ENCODE peak calls at places on chromosomes 3 and 15, in nine cellular contexts. R is hepatocyte, F is AG04449, C is Panc1, K is transverse colon, P is A673, X is stomach, G is tibial artery, A is AG09309. V is an unnamed sample.

GRCh38 chr3:65170357-65171090 is 482.7 kb upstream of the ADAMTS9 start:
- DNase-seq in R (peak; percentile 76), F (no peak), C (no peak), K (peak; percentile 76), P (peak; percentile 26), X (peak; percentile 52), G (peak; percentile 83), A (peak; percentile 53), V (no peak)

GRCh38 chr3:161471211-161471610 is 25.4 kb upstream of the OTOL1 start:
- DNase-seq in R (no peak), F (no peak), C (no peak), K (no peak), P (no peak), X (no peak), G (no peak), A (no peak), V (no peak)

GRCh38 chr3:171282041-171282440 is 178.2 kb downstream of the TNIK start:
- DNase-seq in R (no peak), F (no peak), C (no peak), K (no peak), P (no peak), X (no peak), G (no peak), A (peak; percentile 20), V (no peak)

GRCh38 chr3:86830566-86830965 is 160.4 kb downstream of the VGLL3 start:
- DNase-seq in R (no peak), F (peak; percentile 78), C (no peak), K (no peak), P (no peak), X (no peak), G (no peak), A (peak; percentile 63), V (no peak)

GRCh38 chr15:67125589-67126502 is 60.4 kb downstream of the SMAD3 start:
- DNase-seq in R (peak; percentile 68), F (peak; percentile 97), C (peak; percentile 96), K (no peak), P (no peak), X (peak; percentile 44), G (peak; percentile 91), A (peak; percentile 98), V (no peak)

GRCh38 chr3:4222574-4222973 is 80.6 kb upstream of the SETMAR start:
- DNase-seq in R (no peak), F (no peak), C (no peak), K (no peak), P (no peak), X (no peak), G (no peak), A (no peak), V (no peak)

GRCh38 chr3:51982352-51982837 is 940 bp upstream of the ACY1 start:
- DNase-seq in R (peak; percentile 90), F (no peak), C (no peak), K (peak; percentile 83), P (no peak), X (peak; percentile 66), G (no peak), A (no peak), V (no peak)

GRCh38 chr15:96340611-96341464 is 10.3 kb downstream of the NR2F2 start:
- DNase-seq in R (peak; percentile 71), F (no peak), C (no peak), K (peak; percentile 27), P (peak; percentile 86), X (no peak), G (peak; percentile 43), A (no peak), V (no peak)

GRCh38 chr3:39024497-39024896 is 27.2 kb downstream of the SCN11A start:
- DNase-seq in R (no peak), F (no peak), C (no peak), K (no peak), P (no peak), X (no peak), G (no peak), A (no peak), V (no peak)

GRCh38 chr15:89457086-89457485 is 39.3 kb downstream of the RHCG start:
- DNase-seq in R (no peak), F (no peak), C (no peak), K (no peak), P (peak; percentile 56), X (no peak), G (no peak), A (no peak), V (no peak)

GRCh38 chr15:86915811-86916331 is 836.2 kb downstream of the AGBL1 start:
- DNase-seq in R (peak; percentile 76), F (peak; percentile 9), C (no peak), K (no peak), P (peak; percentile 37), X (no peak), G (no peak), A (peak; percentile 2), V (peak; percentile 25)

DNA sequence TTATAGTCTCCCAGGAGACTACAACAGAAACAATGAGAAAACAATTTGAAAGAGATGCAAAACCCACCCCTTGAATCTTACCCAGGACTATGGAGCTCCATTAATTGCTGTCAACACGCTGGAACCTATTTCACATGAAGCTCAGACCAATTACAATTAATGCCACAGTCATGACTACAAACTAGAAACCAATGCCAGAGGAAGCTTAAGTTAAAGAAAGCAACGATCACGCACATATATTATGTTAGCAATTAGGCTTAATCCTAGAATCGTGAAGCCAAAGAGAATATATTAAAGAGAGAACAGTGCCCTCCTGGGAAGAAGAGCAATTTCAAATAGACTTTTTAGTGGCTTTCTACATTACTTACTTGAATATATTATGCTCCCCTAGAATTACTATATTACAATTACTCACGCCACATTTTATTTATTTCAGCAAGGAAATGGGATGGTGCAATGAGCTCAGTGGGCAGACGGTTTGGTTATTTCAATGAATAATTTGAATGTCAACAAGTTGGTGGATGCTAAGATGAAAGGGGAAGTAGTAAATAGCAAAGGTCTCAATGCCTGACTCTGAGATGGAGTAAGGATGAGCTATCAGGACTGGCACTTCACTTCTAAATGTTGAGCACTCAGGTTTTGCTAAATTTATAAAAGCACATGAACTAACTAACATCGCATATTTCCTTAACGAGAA is 125.6 kb downstream of the GREM1 start:
- DNase-seq in R (no peak), F (peak; percentile 67), C (no peak), K (no peak), P (peak; percentile 84), X (no peak), G (no peak), A (peak; percentile 80), V (no peak)
- H3K4me3 ChIP-seq in R (no peak overlapping the region), F (no peak overlapping the region), C (no peak overlapping the region), K (no peak overlapping the region), P (no peak overlapping the region), X (no peak overlapping the region), G (no peak overlapping the region), A (no peak overlapping the region), V (no peak overlapping the region)

GRCh38 chr15:62067448-62068044 is 769 bp downstream of the C2CD4A start:
- DNase-seq in R (peak; percentile 28), F (no peak), C (no peak), K (peak; percentile 28), P (peak; percentile 37), X (peak; percentile 37), G (no peak), A (no peak), V (no peak)
- TF ChIP-seq CTCF in R (no peak), F (no peak), C (peak; percentile 28), K (no peak), P (peak; percentile 10), X (no peak), G (no peak), A (no peak), V (no peak)

GRCh38 chr3:42035007-42035406 is 56.1 kb upstream of the TRAK1 start:
- DNase-seq in R (no peak), F (no peak), C (no peak), K (no peak), P (no peak), X (no peak), G (no peak), A (no peak), V (no peak)

GRCh38 chr3:42033741-42034140 is 57.4 kb upstream of the TRAK1 start:
- DNase-seq in R (no peak), F (no peak), C (no peak), K (no peak), P (no peak), X (no peak), G (no peak), A (no peak), V (no peak)

GRCh38 chr3:42035816-42036482 is 55.2 kb upstream of the TRAK1 start:
- DNase-seq in R (no peak), F (no peak), C (no peak), K (no peak), P (no peak), X (no peak), G (no peak), A (no peak), V (no peak)

GRCh38 chr3:42031808-42032475 is 59.2 kb upstream of the TRAK1 start:
- DNase-seq in R (no peak), F (no peak), C (no peak), K (no peak), P (no peak), X (no peak), G (peak; percentile 49), A (no peak), V (no peak)

GRCh38 chr3:42032693-42033349 is 58.3 kb upstream of the TRAK1 start:
- DNase-seq in R (peak; percentile 60), F (peak; percentile 97), C (no peak), K (peak; percentile 68), P (peak; percentile 74), X (peak; percentile 45), G (peak; percentile 93), A (peak; percentile 99), V (peak; percentile 85)
- H3K4me3 ChIP-seq in R (no peak overlapping the region), F (peak overlapping the region; percentile 8), C (no peak overlapping the region), K (no peak overlapping the region), P (no peak overlapping the region), X (no peak overlapping the region), G (no peak overlapping the region), A (no peak overlapping the region), V (no peak overlapping the region)

GRCh38 chr15:38652183-38652794 is 87.7 kb upstream of the RASGRP1 start:
- DNase-seq in R (no peak), F (no peak), C (no peak), K (no peak), P (no peak), X (no peak), G (no peak), A (no peak), V (no peak)

GRCh38 chr15:38650936-38651327 is 86.3 kb upstream of the RASGRP1 start:
- DNase-seq in R (no peak), F (no peak), C (no peak), K (no peak), P (no peak), X (no peak), G (no peak), A (no peak), V (no peak)

GRCh38 chr15:38651328-38652038 is 86.9 kb upstream of the RASGRP1 start:
- DNase-seq in R (no peak), F (no peak), C (no peak), K (peak; percentile 15), P (no peak), X (no peak), G (no peak), A (no peak), V (no peak)

GRCh38 chr15:38650384-38650783 is 85.8 kb upstream of the RASGRP1 start:
- DNase-seq in R (no peak), F (no peak), C (no peak), K (no peak), P (no peak), X (no peak), G (no peak), A (no peak), V (no peak)

DNA sequence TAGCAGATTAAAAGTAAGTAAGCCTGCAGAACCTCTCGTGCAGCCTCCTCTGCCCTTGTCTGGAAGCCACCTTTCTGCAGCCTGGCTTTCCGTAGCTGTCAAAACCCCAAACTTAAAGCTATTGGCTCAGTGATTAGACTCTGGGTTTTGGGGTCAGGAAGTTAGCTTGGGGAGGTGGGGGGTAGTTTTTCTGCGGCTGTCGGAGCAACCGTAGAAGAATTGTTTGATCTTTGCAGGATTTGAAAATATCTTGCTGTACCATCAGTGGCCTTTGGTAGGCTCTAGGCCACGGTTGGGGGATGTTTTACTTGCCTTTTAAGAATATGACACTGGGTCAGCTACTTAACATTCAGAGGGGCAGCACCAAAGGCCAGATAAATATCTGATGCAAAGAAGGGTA is 88.4 kb upstream of the RASGRP1 start:
- DNase-seq in R (no peak), F (no peak), C (no peak), K (peak; percentile 41), P (no peak), X (no peak), G (no peak), A (no peak), V (no peak)
- TF ChIP-seq CTCF in R (no peak), F (no peak), C (no peak), K (no peak), P (no peak), X (no peak), G (no peak), A (no peak), V (no peak)

V was measured in kidney epithelial cell.